ENCODE peak calls at places on chromosomes 16 and 17, in five cellular contexts. One of them, this sample, is unnamed.

GRCh38 chr16:83701494-83701893 is 106.3 kb upstream of the HSBP1 start:
- DNase-seq in NCI-H510A treated with DMSO at 0.1 percent for 48 hours: no peak
- DNase-seq in endothelial cell: peak; percentile 76
- DNase-seq in kidney tubule cell: peak; percentile 58
- DNase-seq in right cardiac atrium: peak; percentile 76
- DNase-seq in this sample: no peak

GRCh38 chr16:63623551-63624039 is 1498.3 kb downstream of the CDH11 start:
- DNase-seq in NCI-H510A treated with DMSO at 0.1 percent for 48 hours: no peak
- DNase-seq in endothelial cell: no peak
- DNase-seq in kidney tubule cell: no peak
- DNase-seq in right cardiac atrium: no peak
- DNase-seq in this sample: no peak

GRCh38 chr16:906296-906695 is 64.5 kb downstream of the LMF1 start:
- DNase-seq in NCI-H510A treated with DMSO at 0.1 percent for 48 hours: no peak
- DNase-seq in endothelial cell: no peak
- DNase-seq in kidney tubule cell: no peak
- DNase-seq in right cardiac atrium: no peak
- DNase-seq in this sample: no peak

GRCh38 chr16:4788489-4788889 is 344 bp upstream of the SEPTIN12 start:
- DNase-seq in NCI-H510A treated with DMSO at 0.1 percent for 48 hours: peak; percentile 45
- DNase-seq in endothelial cell: no peak
- DNase-seq in kidney tubule cell: no peak
- DNase-seq in right cardiac atrium: peak; percentile 17
- DNase-seq in this sample: no peak

GRCh38 chr17:82235775-82236141 is 6.9 kb downstream of the SLC16A3 start:
- DNase-seq in NCI-H510A treated with DMSO at 0.1 percent for 48 hours: no peak
- DNase-seq in endothelial cell: no peak
- DNase-seq in kidney tubule cell: peak; percentile 85
- DNase-seq in right cardiac atrium: peak; percentile 35
- DNase-seq in this sample: no peak

GRCh38 chr17:82152556-82153294 is 54.7 kb upstream of the FASN start:
- DNase-seq in NCI-H510A treated with DMSO at 0.1 percent for 48 hours: no peak
- DNase-seq in endothelial cell: no peak
- DNase-seq in kidney tubule cell: no peak
- DNase-seq in right cardiac atrium: no peak
- DNase-seq in this sample: no peak

GRCh38 chr17:692116-692515 is 22.5 kb downstream of the VPS53 start:
- DNase-seq in NCI-H510A treated with DMSO at 0.1 percent for 48 hours: no peak
- DNase-seq in endothelial cell: no peak
- DNase-seq in kidney tubule cell: peak; percentile 52
- DNase-seq in right cardiac atrium: no peak
- DNase-seq in this sample: no peak

GRCh38 chr16:3012828-3013420 is at the start of gene CLDN9:
- DNase-seq in NCI-H510A treated with DMSO at 0.1 percent for 48 hours: peak; percentile 75
- DNase-seq in endothelial cell: no peak
- DNase-seq in kidney tubule cell: peak; percentile 52
- DNase-seq in right cardiac atrium: no peak
- DNase-seq in this sample: peak; percentile 52

GRCh38 chr17:12789976-12790805 is 893 bp downstream of the ARHGAP44 start:
- DNase-seq in NCI-H510A treated with DMSO at 0.1 percent for 48 hours: no peak
- DNase-seq in endothelial cell: peak; percentile 37
- DNase-seq in kidney tubule cell: peak; percentile 38
- DNase-seq in right cardiac atrium: peak; percentile 52
- DNase-seq in this sample: no peak

GRCh38 chr16:78874241-78874983 is 726.1 kb downstream of the MAF start:
- DNase-seq in NCI-H510A treated with DMSO at 0.1 percent for 48 hours: no peak
- DNase-seq in endothelial cell: no peak
- DNase-seq in kidney tubule cell: no peak
- DNase-seq in right cardiac atrium: peak; percentile 51
- DNase-seq in this sample: no peak

This sample was measured in DMS153.